ENCODE peak calls at places on chromosomes 3 and 15, in ten cellular contexts. V is heart left ventricle; C is CD8-positive, alpha-beta T cell; S is H1; T is HCT116; Z is left lung; B is heart right ventricle; J is kidney; N is upper lobe of right lung; O is psoas muscle. G is an unnamed sample. For H3K4me1, the result is how much of the 10 kb centered on the place peaks cover.

GRCh38 chr15:69713726-69714559 is 261.3 kb downstream of the RPLP1 start:
- DNase-seq in V (no peak), C (peak), S (no peak), T (no peak), Z (no peak), B (no peak), J (no peak), N (no peak), O (no peak), G (no peak)

GRCh38 chr3:48410205-48411040 is 19.5 kb downstream of the PLXNB1 start:
- DNase-seq in V (peak), C (no peak), S (no peak), T (no peak), Z (peak), B (no peak), J (peak), N (peak), O (peak), G (no peak)

GRCh38 chr3:99690761-99691369 is 52.5 kb downstream of the COL8A1 start:
- DNase-seq in V (no peak), C (no peak), S (no peak), T (no peak), Z (no peak), B (no peak), J (no peak), N (no peak), O (no peak), G (no peak)

GRCh38 chr3:189132125-189132744 is 39.5 kb upstream of the TPRG1 start:
- DNase-seq in V (peak), C (peak), S (no peak), T (peak), Z (peak), B (peak), J (peak), N (no peak), O (no peak), G (peak)

GRCh38 chr15:25504307-25504706 is 65.5 kb upstream of the UBE3A start:
- DNase-seq in V (no peak), C (no peak), S (no peak), T (no peak), Z (no peak), B (no peak), J (no peak), N (no peak), O (no peak), G (no peak)

GRCh38 chr3:71389911-71390573 is 193.5 kb downstream of the FOXP1 start:
- DNase-seq in V (peak), C (peak), S (no peak), T (no peak), Z (peak), B (peak), J (no peak), N (peak), O (peak), G (no peak)

GRCh38 chr15:37695719-37696118 is 238.7 kb upstream of the TMCO5A start:
- DNase-seq in V (no peak), C (no peak), S (no peak), T (no peak), Z (no peak), B (no peak), J (no peak), N (no peak), O (no peak), G (no peak)

GRCh38 chr3:25483456-25483855 is 55.4 kb downstream of the RARB start:
- DNase-seq in V (no peak), C (no peak), S (no peak), T (no peak), Z (no peak), B (no peak), J (no peak), N (no peak), O (no peak), G (no peak)

GRCh38 chr3:51539291-51539891 is 872 bp downstream of the RAD54L2 start:
- DNase-seq in V (peak), C (peak), S (peak), T (no peak), Z (peak), B (peak), J (no peak), N (no peak), O (no peak), G (no peak)

GRCh38 chr3:190968616-190969015 is 106.1 kb upstream of the GMNC start:
- DNase-seq in V (no peak), C (no peak), S (no peak), T (no peak), Z (no peak), B (no peak), J (no peak), N (no peak), O (no peak), G (no peak)

GRCh38 chr3:32105291-32106131 is 909 bp upstream of the GPD1L start:
- DNase-seq in V (no peak), C (no peak), S (no peak), T (no peak), Z (no peak), B (no peak), J (no peak), N (no peak), O (no peak), G (no peak)

GRCh38 chr3:171459942-171460225 is 321 bp downstream of the TNIK start:
- DNase-seq in V (no peak), C (no peak), S (peak), T (no peak), Z (no peak), B (no peak), J (no peak), N (no peak), O (no peak), G (no peak)

GRCh38 chr15:58467722-58468436 is 36.1 kb downstream of the LIPC start:
- DNase-seq in V (no peak), C (no peak), S (no peak), T (peak), Z (no peak), B (no peak), J (no peak), N (no peak), O (no peak), G (no peak)
- H3K4me1 ChIP-seq in V (under half), C (under half), S (under half), T (half or more), Z (under half), B (under half), J (under half), N (under half), O (under half), G (under half)

GRCh38 chr3:16923112-16923511 is 38.4 kb downstream of the PLCL2 start:
- DNase-seq in V (no peak), C (no peak), S (no peak), T (no peak), Z (no peak), B (no peak), J (no peak), N (no peak), O (no peak), G (no peak)
- H3K4me3 ChIP-seq in V (no peak), C (no peak), S (no peak), T (no peak), Z (no peak), B (no peak), J (no peak), N (no peak), O (no peak), G (no peak)

GRCh38 chr15:89662893-89663673 is 7.8 kb upstream of the KIF7 start:
- DNase-seq in V (peak), C (no peak), S (no peak), T (no peak), Z (no peak), B (peak), J (peak), N (no peak), O (peak), G (peak)
- H3K4me1 ChIP-seq in V (under half), C (under half), S (under half), T (under half), Z (under half), B (under half), J (under half), N (under half), O (under half), G (under half)

DNA sequence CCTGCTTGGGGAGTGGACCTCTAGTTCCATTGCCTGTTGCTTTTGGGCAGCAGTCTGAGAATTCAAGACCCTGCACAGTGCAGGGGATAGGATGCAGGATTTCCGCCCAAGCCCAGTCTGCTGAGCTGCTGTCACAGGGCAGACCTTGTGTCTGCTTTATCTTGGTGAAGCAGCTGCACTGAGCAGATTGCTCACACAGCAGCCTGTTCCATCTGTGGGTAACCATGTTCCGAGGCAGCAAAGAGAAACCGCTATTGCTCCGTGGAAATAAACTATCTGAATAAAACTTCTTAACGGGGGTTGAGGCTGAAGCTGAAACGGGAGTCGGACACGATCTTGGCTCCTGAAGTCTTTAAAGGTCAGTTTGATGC is 202.3 kb downstream of the AKAP13 start:
- DNase-seq in V (peak), C (peak), S (no peak), T (no peak), Z (peak), B (peak), J (peak), N (peak), O (peak), G (no peak)
- H3K4me3 ChIP-seq in V (peak), C (peak), S (no peak), T (no peak), Z (peak), B (peak), J (peak), N (peak), O (peak), G (no peak)

GRCh38 chr3:161233557-161233956 is 12.4 kb downstream of the NMD3 start:
- DNase-seq in V (no peak), C (no peak), S (no peak), T (no peak), Z (no peak), B (no peak), J (no peak), N (no peak), O (no peak), G (no peak)

GRCh38 chr3:161224786-161225185 is 3.7 kb downstream of the NMD3 start:
- DNase-seq in V (no peak), C (no peak), S (no peak), T (no peak), Z (no peak), B (no peak), J (no peak), N (no peak), O (no peak), G (no peak)

GRCh38 chr3:161231861-161232260 is 10.8 kb downstream of the NMD3 start:
- DNase-seq in V (no peak), C (no peak), S (no peak), T (no peak), Z (no peak), B (no peak), J (no peak), N (no peak), O (no peak), G (no peak)

DNA sequence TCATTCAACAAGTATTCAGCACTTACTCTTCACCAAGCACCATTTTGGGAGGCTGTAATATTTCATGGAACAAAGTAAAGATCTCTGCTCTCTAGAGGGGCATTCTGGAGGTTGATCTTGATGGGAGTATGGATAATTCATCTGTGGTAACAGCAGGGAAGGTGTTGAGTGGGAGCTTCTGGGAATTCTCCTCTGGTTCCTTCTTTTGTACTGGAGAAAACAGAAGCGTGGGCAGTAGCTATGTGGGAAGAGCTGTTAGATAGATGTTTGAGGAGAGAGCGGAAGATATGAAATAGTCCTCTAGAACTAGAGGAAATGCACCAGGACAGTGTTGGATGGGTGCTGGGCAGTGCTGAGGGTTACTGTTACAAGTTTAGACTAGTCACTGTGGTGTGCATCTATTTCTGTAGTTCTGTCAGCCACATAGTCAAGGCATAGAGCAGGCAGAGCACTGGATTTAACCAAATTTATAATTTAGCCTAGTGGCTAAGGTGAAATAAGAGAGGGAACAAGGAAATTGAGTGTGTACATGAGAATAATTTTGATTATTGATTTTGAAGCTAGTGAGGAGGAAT is 9.6 kb downstream of the NMD3 start:
- DNase-seq in V (no peak), C (no peak), S (no peak), T (no peak), Z (no peak), B (no peak), J (no peak), N (no peak), O (no peak), G (no peak)
- H3K4me1 ChIP-seq in V (under half), C (under half), S (under half), T (under half), Z (under half), B (under half), J (under half), N (under half), O (under half), G (under half)

DNA sequence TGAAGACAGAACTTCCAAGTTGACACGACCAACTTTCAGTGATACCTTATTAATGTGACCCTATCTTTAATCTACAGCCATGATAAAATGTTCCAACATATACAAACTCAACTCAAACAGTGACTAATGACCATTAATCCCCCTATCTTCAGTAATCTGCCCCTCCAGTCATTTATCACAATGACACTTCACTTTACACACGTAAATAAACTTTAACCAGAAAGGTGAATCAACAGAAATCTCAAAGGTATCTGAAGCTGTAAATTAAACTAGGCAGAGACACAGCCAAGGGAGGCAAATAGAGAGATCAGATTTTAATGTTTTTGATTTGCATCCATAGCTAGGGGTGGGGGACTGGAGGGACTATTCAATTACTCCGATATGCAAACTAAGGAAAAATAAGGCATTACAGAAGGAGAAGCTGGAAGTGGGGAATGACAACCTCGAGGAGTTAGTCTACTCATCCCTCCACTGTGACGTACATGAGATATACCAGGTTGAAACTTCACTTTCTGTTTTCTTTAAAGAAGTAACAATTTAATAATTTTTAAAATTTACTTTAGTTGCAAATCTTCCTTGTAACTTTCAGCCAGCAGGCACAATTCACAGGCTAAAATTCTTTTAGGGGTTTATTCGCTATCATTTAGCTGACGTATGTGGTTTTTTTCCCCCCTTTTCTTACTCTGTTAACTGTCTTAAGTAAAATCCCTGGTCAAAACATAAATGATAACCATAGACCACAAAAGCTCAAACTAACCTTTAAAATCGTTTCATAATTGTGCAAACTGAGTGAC is 751.0 kb downstream of the ROBO1 start:
- DNase-seq in V (no peak), C (no peak), S (no peak), T (no peak), Z (no peak), B (no peak), J (no peak), N (no peak), O (no peak), G (no peak)
- H3K4me3 ChIP-seq in V (no peak), C (no peak), S (peak), T (no peak), Z (peak), B (peak), J (peak), N (peak), O (peak), G (peak)

G was measured in keratinocyte.